ENCODE peak calls at places on chromosomes 12 and 14, in seven cellular contexts. One of them, this sample, is unnamed.

GRCh38 chr12:47652491-47653234 is 53.2 kb downstream of the RPAP3 start:
- DNase-seq in NAMALWA: no peak
- DNase-seq in T-helper 17 cell: no peak
- DNase-seq in body of pancreas: peak
- DNase-seq in GM13976: no peak
- DNase-seq in CD4-positive, CD25-positive, alpha-beta regulatory T cell: no peak
- DNase-seq in COR-L47: no peak
- DNase-seq in this sample: no peak

GRCh38 chr12:58387199-58387598 is 445.8 kb downstream of the ATP23 start:
- DNase-seq in NAMALWA: no peak
- DNase-seq in CD4-positive, CD25-positive, alpha-beta regulatory T cell: no peak
- DNase-seq in T-helper 17 cell: no peak
- DNase-seq in GM13976: no peak
- DNase-seq in body of pancreas: no peak
- DNase-seq in COR-L47: no peak
- DNase-seq in this sample: no peak

GRCh38 chr14:21796912-21797311 is 123.3 kb upstream of the OR4E1 start:
- DNase-seq in COR-L47: no peak
- DNase-seq in body of pancreas: no peak
- DNase-seq in CD4-positive, CD25-positive, alpha-beta regulatory T cell: peak
- DNase-seq in GM13976: no peak
- DNase-seq in T-helper 17 cell: no peak
- DNase-seq in NAMALWA: peak
- DNase-seq in this sample: no peak

GRCh38 chr12:100845095-100845494 is 50.5 kb downstream of the ANO4 start:
- DNase-seq in body of pancreas: no peak
- DNase-seq in NAMALWA: no peak
- DNase-seq in GM13976: no peak
- DNase-seq in COR-L47: no peak
- DNase-seq in T-helper 17 cell: no peak
- DNase-seq in CD4-positive, CD25-positive, alpha-beta regulatory T cell: no peak
- DNase-seq in this sample: no peak

GRCh38 chr12:40794087-40794486 is 101.8 kb downstream of the CNTN1 start:
- DNase-seq in COR-L47: no peak
- DNase-seq in GM13976: no peak
- DNase-seq in body of pancreas: no peak
- DNase-seq in T-helper 17 cell: no peak
- DNase-seq in NAMALWA: no peak
- DNase-seq in CD4-positive, CD25-positive, alpha-beta regulatory T cell: no peak
- DNase-seq in this sample: no peak

GRCh38 chr12:112199136-112199535 is 73.8 kb downstream of the TRAFD1 start:
- DNase-seq in GM13976: no peak
- DNase-seq in CD4-positive, CD25-positive, alpha-beta regulatory T cell: no peak
- DNase-seq in T-helper 17 cell: no peak
- DNase-seq in NAMALWA: peak
- DNase-seq in body of pancreas: no peak
- DNase-seq in COR-L47: no peak
- DNase-seq in this sample: no peak

GRCh38 chr14:24063263-24063836 is 8.0 kb upstream of the CPNE6 start:
- DNase-seq in COR-L47: no peak
- DNase-seq in GM13976: no peak
- DNase-seq in T-helper 17 cell: no peak
- DNase-seq in CD4-positive, CD25-positive, alpha-beta regulatory T cell: no peak
- DNase-seq in NAMALWA: no peak
- DNase-seq in body of pancreas: peak
- DNase-seq in this sample: no peak

GRCh38 chr14:99721792-99722516 is 37.9 kb downstream of the CYP46A1 start:
- DNase-seq in T-helper 17 cell: no peak
- DNase-seq in NAMALWA: no peak
- DNase-seq in GM13976: peak
- DNase-seq in body of pancreas: no peak
- DNase-seq in CD4-positive, CD25-positive, alpha-beta regulatory T cell: no peak
- DNase-seq in COR-L47: no peak
- DNase-seq in this sample: no peak

GRCh38 chr14:45070215-45070614 is 13.7 kb upstream of the PRPF39 start:
- DNase-seq in body of pancreas: no peak
- DNase-seq in T-helper 17 cell: no peak
- DNase-seq in COR-L47: no peak
- DNase-seq in NAMALWA: no peak
- DNase-seq in CD4-positive, CD25-positive, alpha-beta regulatory T cell: no peak
- DNase-seq in GM13976: no peak
- DNase-seq in this sample: no peak

GRCh38 chr12:115227137-115227615 is 543.2 kb upstream of the TBX3 start:
- DNase-seq in GM13976: no peak
- DNase-seq in body of pancreas: no peak
- DNase-seq in T-helper 17 cell: no peak
- DNase-seq in COR-L47: no peak
- DNase-seq in NAMALWA: no peak
- DNase-seq in CD4-positive, CD25-positive, alpha-beta regulatory T cell: no peak
- DNase-seq in this sample: no peak

GRCh38 chr14:72169521-72169920 is 237.3 kb downstream of the RGS6 start:
- DNase-seq in body of pancreas: peak
- DNase-seq in COR-L47: no peak
- DNase-seq in CD4-positive, CD25-positive, alpha-beta regulatory T cell: no peak
- DNase-seq in GM13976: no peak
- DNase-seq in NAMALWA: peak
- DNase-seq in T-helper 17 cell: no peak
- DNase-seq in this sample: no peak

GRCh38 chr14:74620497-74620921 is 8.5 kb upstream of the LTBP2 start:
- DNase-seq in COR-L47: no peak
- DNase-seq in T-helper 17 cell: no peak
- DNase-seq in NAMALWA: no peak
- DNase-seq in CD4-positive, CD25-positive, alpha-beta regulatory T cell: no peak
- DNase-seq in GM13976: no peak
- DNase-seq in body of pancreas: no peak
- DNase-seq in this sample: no peak

GRCh38 chr12:57243521-57244305 is 7.3 kb downstream of the STAC3 start:
- DNase-seq in CD4-positive, CD25-positive, alpha-beta regulatory T cell: peak
- DNase-seq in body of pancreas: peak
- DNase-seq in NAMALWA: peak
- DNase-seq in COR-L47: peak
- DNase-seq in T-helper 17 cell: peak
- DNase-seq in GM13976: peak
- DNase-seq in this sample: peak